ENCODE peak calls at places on chromosomes 1 and 21, in five cellular contexts. One of them, this sample, is unnamed.
A peak's percentile ranks its signal among the peaks of the same experiment; 100 is the strongest.

GRCh38 chr1:58785424-58786058 is 1.7 kb upstream of the JUN start:
- DNase-seq in HCT116: no peak
- DNase-seq in GM12878: peak; percentile 43
- DNase-seq in K562: no peak
- DNase-seq in SK-N-SH: no peak
- DNase-seq in this sample: peak; percentile 36

GRCh38 chr1:174916846-174917245 is 82.9 kb upstream of the CACYBP start:
- DNase-seq in HCT116: no peak
- DNase-seq in GM12878: peak; percentile 2
- DNase-seq in K562: no peak
- DNase-seq in SK-N-SH: no peak
- DNase-seq in this sample: no peak

GRCh38 chr1:167532964-167533824 is 14.9 kb upstream of the CD247 start:
- DNase-seq in HCT116: no peak
- DNase-seq in GM12878: no peak
- DNase-seq in K562: no peak
- DNase-seq in SK-N-SH: no peak
- DNase-seq in this sample: no peak

GRCh38 chr21:43320526-43320925 is 106.4 kb downstream of the SIK1 start:
- DNase-seq in HCT116: no peak
- DNase-seq in GM12878: no peak
- DNase-seq in K562: no peak
- DNase-seq in SK-N-SH: no peak
- DNase-seq in this sample: no peak

GRCh38 chr1:209823143-209824041 is 4.4 kb upstream of the UTP25 start:
- DNase-seq in HCT116: peak; percentile 55
- DNase-seq in GM12878: no peak
- DNase-seq in K562: peak; percentile 65
- DNase-seq in SK-N-SH: peak; percentile 47
- DNase-seq in this sample: peak; percentile 38

GRCh38 chr1:41613646-41614592 is 129.4 kb upstream of the EDN2 start:
- DNase-seq in HCT116: no peak
- DNase-seq in GM12878: no peak
- DNase-seq in K562: no peak
- DNase-seq in SK-N-SH: peak; percentile 80
- DNase-seq in this sample: no peak

GRCh38 chr1:71081697-71082080 is 854 bp upstream of the ZRANB2 start:
- DNase-seq in HCT116: no peak
- DNase-seq in GM12878: no peak
- DNase-seq in K562: peak; percentile 49
- DNase-seq in SK-N-SH: peak; percentile 3
- DNase-seq in this sample: no peak

GRCh38 chr1:20074046-20074724 is 4.2 kb downstream of the PLA2G5 start:
- DNase-seq in HCT116: no peak
- DNase-seq in GM12878: no peak
- DNase-seq in K562: no peak
- DNase-seq in SK-N-SH: no peak
- DNase-seq in this sample: no peak

GRCh38 chr1:167911413-167911812 is 2.5 kb downstream of the ADCY10 start:
- DNase-seq in HCT116: no peak
- DNase-seq in GM12878: no peak
- DNase-seq in K562: no peak
- DNase-seq in SK-N-SH: no peak
- DNase-seq in this sample: no peak

GRCh38 chr1:160629286-160630210 is 17.3 kb downstream of the SLAMF1 start:
- DNase-seq in HCT116: no peak
- DNase-seq in GM12878: no peak
- DNase-seq in K562: no peak
- DNase-seq in SK-N-SH: no peak
- DNase-seq in this sample: no peak

GRCh38 chr1:59730302-59730701 is 84.4 kb upstream of the HOOK1 start:
- DNase-seq in HCT116: no peak
- DNase-seq in GM12878: no peak
- DNase-seq in K562: no peak
- DNase-seq in SK-N-SH: no peak
- DNase-seq in this sample: no peak

GRCh38 chr21:36388835-36389234 is 3.6 kb downstream of the CHAF1B start:
- DNase-seq in HCT116: no peak
- DNase-seq in GM12878: no peak
- DNase-seq in K562: no peak
- DNase-seq in SK-N-SH: peak; percentile 49
- DNase-seq in this sample: no peak

GRCh38 chr1:107748529-107748928 is 216.5 kb downstream of the VAV3 start:
- DNase-seq in HCT116: no peak
- DNase-seq in GM12878: no peak
- DNase-seq in K562: no peak
- DNase-seq in SK-N-SH: peak; percentile 19
- DNase-seq in this sample: peak; percentile 32

GRCh38 chr1:61174060-61174788 is 91.9 kb downstream of the NFIA start:
- DNase-seq in HCT116: no peak
- DNase-seq in GM12878: no peak
- DNase-seq in K562: no peak
- DNase-seq in SK-N-SH: no peak
- DNase-seq in this sample: no peak

DNA sequence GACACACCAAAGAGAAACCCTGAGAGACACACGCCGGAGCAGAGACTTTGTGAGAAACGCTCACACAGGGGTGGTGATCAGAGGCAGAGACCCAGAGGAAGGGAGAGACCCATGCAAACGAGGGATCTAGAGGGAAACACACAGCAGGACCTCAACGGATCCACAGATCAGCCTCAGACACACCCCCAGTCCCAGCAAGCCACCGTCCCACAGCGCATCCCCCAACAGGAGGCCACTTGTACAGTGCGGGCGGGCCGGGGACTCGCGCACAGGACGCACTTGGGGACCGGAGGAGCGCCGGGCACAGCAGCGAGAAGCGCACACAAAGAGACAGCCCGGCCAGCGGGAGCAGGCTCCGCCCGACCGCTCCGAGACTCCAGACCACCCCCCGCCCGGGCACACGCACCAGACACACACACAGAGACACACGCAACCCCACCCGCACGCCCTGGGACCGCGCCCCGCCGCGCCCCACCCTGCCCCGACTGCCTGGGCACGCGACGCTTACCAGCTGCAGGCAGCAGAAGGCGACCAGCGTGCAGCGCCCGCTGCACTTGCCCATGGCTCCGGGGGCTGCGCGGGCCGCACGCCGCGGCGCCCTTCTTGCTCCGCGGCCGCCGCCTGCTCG is 587 bp downstream of the NKAIN1 start:
- DNase-seq in HCT116: no peak
- DNase-seq in GM12878: no peak
- DNase-seq in K562: no peak
- DNase-seq in SK-N-SH: peak; percentile 87
- DNase-seq in this sample: no peak
- TF ChIP-seq ZBTB33 in HCT116: no peak
- TF ChIP-seq ZBTB33 in GM12878: no peak
- TF ChIP-seq ZBTB33 in K562: no peak
- TF ChIP-seq ZBTB33 in SK-N-SH: no peak
- TF ChIP-seq ZBTB33 in this sample: no peak

GRCh38 chr1:231278100-231278790 is 37.2 kb downstream of the GNPAT start:
- DNase-seq in HCT116: no peak
- DNase-seq in GM12878: no peak
- DNase-seq in K562: no peak
- DNase-seq in SK-N-SH: no peak
- DNase-seq in this sample: no peak

GRCh38 chr1:231274119-231274825 is 33.3 kb downstream of the GNPAT start:
- DNase-seq in HCT116: no peak
- DNase-seq in GM12878: no peak
- DNase-seq in K562: no peak
- DNase-seq in SK-N-SH: no peak
- DNase-seq in this sample: no peak

GRCh38 chr1:231272173-231272572 is 31.2 kb downstream of the GNPAT start:
- DNase-seq in HCT116: no peak
- DNase-seq in GM12878: no peak
- DNase-seq in K562: no peak
- DNase-seq in SK-N-SH: no peak
- DNase-seq in this sample: no peak

DNA sequence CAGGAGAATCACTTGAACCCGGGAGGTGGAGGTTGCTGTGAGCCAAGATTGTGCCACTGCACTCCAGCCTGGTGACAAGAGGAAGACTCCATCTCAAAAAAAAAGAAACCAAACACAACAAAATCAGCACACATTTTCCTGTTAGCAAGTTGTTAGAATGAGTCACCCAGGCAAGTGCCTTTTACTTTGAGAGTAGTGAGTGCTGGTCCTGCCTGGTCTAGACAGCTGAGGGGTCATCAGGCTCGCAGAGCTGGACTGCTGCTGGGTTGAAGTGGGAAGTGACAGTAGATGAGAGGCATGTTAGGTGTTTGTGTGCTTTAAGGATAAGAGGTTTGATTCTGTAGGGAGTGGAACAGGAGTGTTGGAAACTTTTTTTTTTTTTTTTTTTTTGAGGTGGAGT is 31.9 kb downstream of the GNPAT start:
- DNase-seq in HCT116: no peak
- DNase-seq in GM12878: no peak
- DNase-seq in K562: no peak
- DNase-seq in SK-N-SH: no peak
- DNase-seq in this sample: no peak
- TF ChIP-seq ZBTB33 in HCT116: no peak
- TF ChIP-seq ZBTB33 in GM12878: no peak
- TF ChIP-seq ZBTB33 in K562: no peak
- TF ChIP-seq ZBTB33 in SK-N-SH: no peak
- TF ChIP-seq ZBTB33 in this sample: no peak

DNA sequence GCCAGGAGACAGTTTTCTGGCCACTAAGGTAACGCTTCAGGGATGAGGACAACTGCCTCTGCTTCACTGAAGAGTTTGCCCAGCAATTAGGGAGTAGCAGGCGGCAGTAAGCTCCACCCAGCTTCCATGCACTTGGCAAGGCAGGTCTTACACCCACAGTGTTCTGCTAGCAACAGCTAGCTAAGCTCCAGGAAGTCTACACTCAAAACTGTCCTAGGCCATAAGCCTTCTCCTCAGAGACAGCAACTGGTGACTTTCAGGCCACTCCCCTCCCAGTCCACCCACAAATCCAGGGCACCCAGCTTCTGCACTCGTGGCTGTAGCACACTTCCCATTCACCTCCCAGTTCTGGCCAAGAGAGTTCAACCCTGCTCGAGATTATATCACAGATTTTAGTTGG is 47.3 kb downstream of the KMO start:
- DNase-seq in HCT116: no peak
- DNase-seq in GM12878: no peak
- DNase-seq in K562: no peak
- DNase-seq in SK-N-SH: no peak
- DNase-seq in this sample: no peak
- TF ChIP-seq ZBTB33 in HCT116: no peak
- TF ChIP-seq ZBTB33 in GM12878: no peak
- TF ChIP-seq ZBTB33 in K562: no peak
- TF ChIP-seq ZBTB33 in SK-N-SH: no peak
- TF ChIP-seq ZBTB33 in this sample: no peak

GRCh38 chr1:162383516-162383915 is 2.0 kb downstream of the C1orf226 start:
- DNase-seq in HCT116: no peak
- DNase-seq in GM12878: no peak
- DNase-seq in K562: no peak
- DNase-seq in SK-N-SH: peak; percentile 8
- DNase-seq in this sample: no peak
- TF ChIP-seq ZBTB33 in HCT116: no peak
- TF ChIP-seq ZBTB33 in GM12878: no peak
- TF ChIP-seq ZBTB33 in K562: no peak
- TF ChIP-seq ZBTB33 in SK-N-SH: no peak
- TF ChIP-seq ZBTB33 in this sample: no peak

GRCh38 chr21:15054606-15055239 is 10.1 kb downstream of the NRIP1 start:
- DNase-seq in HCT116: no peak
- DNase-seq in GM12878: no peak
- DNase-seq in K562: no peak
- DNase-seq in SK-N-SH: no peak
- DNase-seq in this sample: no peak

GRCh38 chr21:15054089-15054488 is 10.7 kb downstream of the NRIP1 start:
- DNase-seq in HCT116: no peak
- DNase-seq in GM12878: no peak
- DNase-seq in K562: no peak
- DNase-seq in SK-N-SH: no peak
- DNase-seq in this sample: no peak

GRCh38 chr21:15053531-15053930 is 11.3 kb downstream of the NRIP1 start:
- DNase-seq in HCT116: no peak
- DNase-seq in GM12878: no peak
- DNase-seq in K562: no peak
- DNase-seq in SK-N-SH: no peak
- DNase-seq in this sample: no peak

GRCh38 chr21:15050588-15051377 is 14.0 kb downstream of the NRIP1 start:
- DNase-seq in HCT116: no peak
- DNase-seq in GM12878: no peak
- DNase-seq in K562: no peak
- DNase-seq in SK-N-SH: no peak
- DNase-seq in this sample: no peak

DNA sequence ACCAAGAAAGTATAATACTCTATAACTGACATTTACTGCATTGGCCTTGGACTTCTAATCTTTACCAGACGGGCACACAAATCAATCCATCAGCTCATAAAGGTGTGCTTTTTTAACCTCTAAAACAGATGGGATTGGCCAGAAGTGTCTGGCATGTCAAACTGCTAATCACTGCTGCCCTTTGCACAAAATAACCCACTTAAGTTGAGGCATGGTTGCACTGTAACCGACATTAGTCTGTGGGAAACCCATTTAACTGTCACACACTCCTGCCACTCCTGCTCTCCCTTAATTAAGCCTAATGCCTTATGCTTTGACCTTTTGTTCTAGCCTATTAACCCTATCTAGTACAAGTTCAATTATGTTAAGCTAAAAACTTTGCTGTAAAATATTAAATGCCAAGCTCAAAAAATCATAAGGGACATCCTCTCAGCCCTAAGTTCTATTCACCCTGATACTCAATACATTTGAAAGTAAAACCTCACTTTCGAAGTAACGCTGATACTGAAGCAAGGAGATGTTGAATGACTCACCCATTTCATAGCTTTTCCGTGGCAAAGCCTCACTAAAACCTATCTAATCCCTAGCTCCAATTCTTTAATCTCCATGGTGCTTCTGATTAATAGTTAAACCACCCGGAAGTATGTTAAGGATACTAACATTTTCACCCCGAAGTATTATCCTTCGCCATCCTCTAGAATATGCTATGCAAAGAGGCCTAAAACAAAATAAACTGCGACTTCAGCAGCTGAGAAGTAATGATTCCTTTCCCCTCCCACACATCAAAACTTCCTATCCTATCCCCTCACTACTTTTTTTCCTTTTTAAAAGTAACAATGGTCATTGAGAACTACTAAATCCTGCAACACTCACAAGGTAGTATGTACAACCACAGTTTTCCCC is 12.9 kb downstream of the NRIP1 start:
- DNase-seq in HCT116: no peak
- DNase-seq in GM12878: no peak
- DNase-seq in K562: peak; percentile 20
- DNase-seq in SK-N-SH: no peak
- DNase-seq in this sample: no peak
- TF ChIP-seq ZBTB33 in HCT116: no peak
- TF ChIP-seq ZBTB33 in GM12878: no peak
- TF ChIP-seq ZBTB33 in K562: no peak
- TF ChIP-seq ZBTB33 in SK-N-SH: no peak
- TF ChIP-seq ZBTB33 in this sample: no peak

DNA sequence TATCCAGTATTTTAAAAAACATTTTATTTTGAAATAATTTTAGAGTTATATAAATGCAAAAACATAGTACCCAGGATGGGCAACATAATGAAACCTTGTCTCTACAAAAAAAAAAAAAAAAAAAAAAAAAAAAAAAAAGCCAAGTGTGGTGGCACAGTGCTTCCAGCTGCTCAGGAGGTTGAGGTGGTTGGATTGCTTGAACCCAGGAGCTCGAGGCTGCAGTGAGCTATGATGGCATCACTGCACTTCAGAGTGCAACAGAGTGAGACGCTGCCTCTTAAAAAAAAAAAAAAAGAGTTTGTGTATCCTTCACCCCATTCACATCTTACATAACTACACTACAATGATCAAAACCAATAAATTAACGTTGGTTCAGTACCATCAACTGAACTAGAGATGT is 115.6 kb upstream of the KIF26B start:
- DNase-seq in HCT116: no peak
- DNase-seq in GM12878: no peak
- DNase-seq in K562: no peak
- DNase-seq in SK-N-SH: no peak
- DNase-seq in this sample: no peak
- TF ChIP-seq ZBTB33 in HCT116: no peak
- TF ChIP-seq ZBTB33 in GM12878: no peak
- TF ChIP-seq ZBTB33 in K562: no peak
- TF ChIP-seq ZBTB33 in SK-N-SH: no peak
- TF ChIP-seq ZBTB33 in this sample: no peak